ENCODE peak calls at places on chromosome 4, in five cellular contexts. One of them, this sample, is unnamed.

GRCh38 chr4:143357161-143357845 is 20.6 kb downstream of the GAB1 start:
- DNase-seq in WERI-Rb-1: no peak
- DNase-seq in adrenal gland: no peak
- DNase-seq in dorsolateral prefrontal cortex: no peak
- DNase-seq in endodermal cell: no peak
- DNase-seq in this sample: no peak

GRCh38 chr4:137861682-137862081 is 329.4 kb upstream of the PCDH18 start:
- DNase-seq in WERI-Rb-1: no peak
- DNase-seq in adrenal gland: no peak
- DNase-seq in dorsolateral prefrontal cortex: no peak
- DNase-seq in endodermal cell: no peak
- DNase-seq in this sample: no peak

GRCh38 chr4:102139132-102139573 is 206.1 kb downstream of the SLC39A8 start:
- DNase-seq in WERI-Rb-1: no peak
- DNase-seq in adrenal gland: no peak
- DNase-seq in dorsolateral prefrontal cortex: no peak
- DNase-seq in endodermal cell: no peak
- DNase-seq in this sample: no peak

GRCh38 chr4:16450031-16450430 is 223.8 kb upstream of the TAPT1 start:
- DNase-seq in WERI-Rb-1: no peak
- DNase-seq in adrenal gland: no peak
- DNase-seq in dorsolateral prefrontal cortex: no peak
- DNase-seq in endodermal cell: no peak
- DNase-seq in this sample: no peak

GRCh38 chr4:55907469-55907868 is 41.3 kb upstream of the CEP135 start:
- DNase-seq in WERI-Rb-1: no peak
- DNase-seq in adrenal gland: no peak
- DNase-seq in dorsolateral prefrontal cortex: no peak
- DNase-seq in endodermal cell: no peak
- DNase-seq in this sample: no peak

GRCh38 chr4:8547108-8547911 is 32.9 kb upstream of the GPR78 start:
- DNase-seq in WERI-Rb-1: peak; percentile 27
- DNase-seq in adrenal gland: peak; percentile 33
- DNase-seq in dorsolateral prefrontal cortex: no peak
- DNase-seq in endodermal cell: peak; percentile 79
- DNase-seq in this sample: no peak

GRCh38 chr4:112381996-112382692 is 85.0 kb downstream of the ALPK1 start:
- DNase-seq in WERI-Rb-1: no peak
- DNase-seq in adrenal gland: no peak
- DNase-seq in dorsolateral prefrontal cortex: no peak
- DNase-seq in endodermal cell: no peak
- DNase-seq in this sample: no peak

GRCh38 chr4:151771664-151772063 is 10.9 kb upstream of the GATB start:
- DNase-seq in WERI-Rb-1: no peak
- DNase-seq in adrenal gland: no peak
- DNase-seq in dorsolateral prefrontal cortex: no peak
- DNase-seq in endodermal cell: no peak
- DNase-seq in this sample: no peak

GRCh38 chr4:156642161-156642560 is 329.4 kb downstream of the PDGFC start:
- DNase-seq in WERI-Rb-1: no peak
- DNase-seq in adrenal gland: peak; percentile 22
- DNase-seq in dorsolateral prefrontal cortex: no peak
- DNase-seq in endodermal cell: no peak
- DNase-seq in this sample: no peak

GRCh38 chr4:21649691-21650090 is 298.9 kb downstream of the KCNIP4 start:
- DNase-seq in WERI-Rb-1: no peak
- DNase-seq in adrenal gland: no peak
- DNase-seq in dorsolateral prefrontal cortex: no peak
- DNase-seq in endodermal cell: no peak
- DNase-seq in this sample: no peak

GRCh38 chr4:184953421-184953820 is 64.9 kb upstream of the HELT start:
- DNase-seq in WERI-Rb-1: peak; percentile 92
- DNase-seq in adrenal gland: no peak
- DNase-seq in dorsolateral prefrontal cortex: no peak
- DNase-seq in endodermal cell: no peak
- DNase-seq in this sample: no peak

GRCh38 chr4:172826866-172827265 is 341.7 kb upstream of the GALNT7 start:
- DNase-seq in WERI-Rb-1: peak; percentile 58
- DNase-seq in adrenal gland: no peak
- DNase-seq in dorsolateral prefrontal cortex: no peak
- DNase-seq in endodermal cell: no peak
- DNase-seq in this sample: no peak

GRCh38 chr4:44016582-44017421 is 431.8 kb downstream of the KCTD8 start:
- DNase-seq in WERI-Rb-1: no peak
- DNase-seq in adrenal gland: no peak
- DNase-seq in dorsolateral prefrontal cortex: no peak
- DNase-seq in endodermal cell: no peak
- DNase-seq in this sample: no peak

GRCh38 chr4:39353478-39354177 is 12.5 kb downstream of the RFC1 start:
- DNase-seq in WERI-Rb-1: no peak
- DNase-seq in adrenal gland: no peak
- DNase-seq in dorsolateral prefrontal cortex: no peak
- DNase-seq in endodermal cell: no peak
- DNase-seq in this sample: no peak

GRCh38 chr4:154417358-154417673 is 74.3 kb downstream of the DCHS2 start:
- DNase-seq in WERI-Rb-1: no peak
- DNase-seq in adrenal gland: no peak
- DNase-seq in dorsolateral prefrontal cortex: no peak
- DNase-seq in endodermal cell: no peak
- DNase-seq in this sample: no peak

GRCh38 chr4:5710065-5710961 is 688 bp upstream of the EVC start:
- DNase-seq in WERI-Rb-1: peak; percentile 48
- DNase-seq in adrenal gland: no peak
- DNase-seq in dorsolateral prefrontal cortex: no peak
- DNase-seq in endodermal cell: no peak
- DNase-seq in this sample: peak; percentile 18
- TF ChIP-seq CTCF in WERI-Rb-1: peak; percentile 62
- TF ChIP-seq CTCF in adrenal gland: peak; percentile 19
- TF ChIP-seq CTCF in dorsolateral prefrontal cortex: no peak
- TF ChIP-seq CTCF in endodermal cell: peak; percentile 76
- TF ChIP-seq CTCF in this sample: peak; percentile 60

GRCh38 chr4:106875340-106875739 is 160.8 kb downstream of the DKK2 start:
- DNase-seq in WERI-Rb-1: peak; percentile 21
- DNase-seq in adrenal gland: no peak
- DNase-seq in dorsolateral prefrontal cortex: no peak
- DNase-seq in endodermal cell: peak; percentile 81
- DNase-seq in this sample: no peak
- TF ChIP-seq CTCF in WERI-Rb-1: peak; percentile 27
- TF ChIP-seq CTCF in adrenal gland: no peak
- TF ChIP-seq CTCF in dorsolateral prefrontal cortex: no peak
- TF ChIP-seq CTCF in endodermal cell: peak; percentile 72
- TF ChIP-seq CTCF in this sample: no peak

GRCh38 chr4:72911316-72911715 is 158.2 kb downstream of the COX18 start:
- DNase-seq in WERI-Rb-1: no peak
- DNase-seq in adrenal gland: no peak
- DNase-seq in dorsolateral prefrontal cortex: no peak
- DNase-seq in endodermal cell: no peak
- DNase-seq in this sample: no peak

GRCh38 chr4:72909461-72909860 is 160.1 kb downstream of the COX18 start:
- DNase-seq in WERI-Rb-1: peak; percentile 18
- DNase-seq in adrenal gland: no peak
- DNase-seq in dorsolateral prefrontal cortex: no peak
- DNase-seq in endodermal cell: peak; percentile 77
- DNase-seq in this sample: no peak
- TF ChIP-seq CTCF in WERI-Rb-1: peak; percentile 51
- TF ChIP-seq CTCF in adrenal gland: no peak
- TF ChIP-seq CTCF in dorsolateral prefrontal cortex: no peak
- TF ChIP-seq CTCF in endodermal cell: peak; percentile 84
- TF ChIP-seq CTCF in this sample: peak; percentile 49

GRCh38 chr4:78059938-78060337 is 2.8 kb downstream of the FRAS1 start:
- DNase-seq in WERI-Rb-1: no peak
- DNase-seq in adrenal gland: no peak
- DNase-seq in dorsolateral prefrontal cortex: no peak
- DNase-seq in endodermal cell: no peak
- DNase-seq in this sample: no peak

GRCh38 chr4:78057600-78058560 is 757 bp downstream of the FRAS1 start:
- DNase-seq in WERI-Rb-1: peak; percentile 15
- DNase-seq in adrenal gland: peak; percentile 34
- DNase-seq in dorsolateral prefrontal cortex: peak; percentile 48
- DNase-seq in endodermal cell: peak; percentile 79
- DNase-seq in this sample: peak; percentile 38

GRCh38 chr4:78057135-78057599 is at the start of gene FRAS1:
- DNase-seq in WERI-Rb-1: peak; percentile 22
- DNase-seq in adrenal gland: no peak
- DNase-seq in dorsolateral prefrontal cortex: peak; percentile 37
- DNase-seq in endodermal cell: peak; percentile 87
- DNase-seq in this sample: peak; percentile 56

GRCh38 chr4:78058591-78059523 is 1.7 kb downstream of the FRAS1 start:
- DNase-seq in WERI-Rb-1: peak; percentile 59
- DNase-seq in adrenal gland: peak; percentile 34
- DNase-seq in dorsolateral prefrontal cortex: peak; percentile 31
- DNase-seq in endodermal cell: peak; percentile 91
- DNase-seq in this sample: peak; percentile 44

DNA sequence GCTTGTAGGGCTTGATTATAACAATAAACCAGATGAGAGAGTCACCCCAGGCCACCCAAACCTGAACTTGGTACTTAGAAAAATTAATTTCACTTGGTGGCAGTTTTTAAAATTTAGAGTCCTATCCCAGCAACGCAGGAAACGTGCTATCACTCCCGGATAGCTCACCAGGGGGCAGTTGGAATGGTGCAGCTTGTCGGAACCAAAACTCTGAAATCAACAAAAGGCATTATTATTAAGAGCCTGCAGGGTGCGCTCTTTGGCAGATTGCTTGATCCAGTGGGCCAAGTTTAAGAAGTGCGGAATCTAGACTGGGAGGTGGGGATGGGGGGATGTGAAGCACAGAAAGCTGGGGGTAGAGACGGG is 2.4 kb downstream of the FRAS1 start:
- DNase-seq in WERI-Rb-1: peak; percentile 44
- DNase-seq in adrenal gland: peak; percentile 24
- DNase-seq in dorsolateral prefrontal cortex: peak; percentile 52
- DNase-seq in endodermal cell: peak; percentile 88
- DNase-seq in this sample: peak; percentile 47
- TF ChIP-seq CTCF in WERI-Rb-1: peak; percentile 63
- TF ChIP-seq CTCF in adrenal gland: peak; percentile 18
- TF ChIP-seq CTCF in dorsolateral prefrontal cortex: peak; percentile 52
- TF ChIP-seq CTCF in endodermal cell: peak; percentile 77
- TF ChIP-seq CTCF in this sample: peak; percentile 75

GRCh38 chr4:176099314-176099713 is 33.7 kb downstream of the WDR17 start:
- DNase-seq in WERI-Rb-1: no peak
- DNase-seq in adrenal gland: no peak
- DNase-seq in dorsolateral prefrontal cortex: no peak
- DNase-seq in endodermal cell: no peak
- DNase-seq in this sample: no peak
- TF ChIP-seq CTCF in WERI-Rb-1: no peak
- TF ChIP-seq CTCF in adrenal gland: no peak
- TF ChIP-seq CTCF in dorsolateral prefrontal cortex: no peak
- TF ChIP-seq CTCF in endodermal cell: peak; percentile 64
- TF ChIP-seq CTCF in this sample: peak; percentile 47

This sample was measured in neural crest cell.